ENCODE peak calls at places on chromosomes 2 and 18, in six cellular contexts. E, N, C, R, G and D are unnamed samples.

GRCh38 chr2:121561617-121562268 is 31.1 kb downstream of the RNU4ATAC start:
- DNase-seq in R (no peak), E (no peak), G (no peak), C (no peak), N (no peak), D (no peak)

GRCh38 chr2:233061007-233061590 is 957 bp downstream of the INPP5D start:
- DNase-seq in R (no peak), N (peak; percentile 41), G (no peak), E (no peak), C (peak; percentile 86), D (no peak)

GRCh38 chr18:50848038-50848437 is 28.2 kb upstream of the MRO start:
- DNase-seq in N (no peak), E (no peak), R (no peak), C (no peak), G (no peak), D (no peak)

GRCh38 chr2:74440005-74440377 is 1.7 kb downstream of the RTKN start:
- DNase-seq in N (no peak), R (peak; percentile 30), G (peak; percentile 85), C (no peak), E (peak; percentile 71), D (peak; percentile 99)

GRCh38 chr2:162382283-162382682 is 38.4 kb downstream of the GCA start:
- DNase-seq in R (no peak), G (no peak), E (no peak), C (no peak), N (no peak), D (no peak)

GRCh38 chr2:186855216-186855615 is 6.2 kb upstream of the ZSWIM2 start:
- DNase-seq in C (no peak), R (no peak), G (no peak), N (no peak), E (no peak), D (no peak)

GRCh38 chr2:6538607-6539006 is 327.1 kb downstream of the CMPK2 start:
- DNase-seq in N (no peak), G (no peak), R (no peak), C (no peak), E (no peak), D (peak; percentile 64)

GRCh38 chr18:50194623-50195532 is at the start of gene MYO5B:
- DNase-seq in E (peak; percentile 90), C (peak; percentile 10), G (peak; percentile 48), N (peak; percentile 70), R (peak; percentile 11), D (no peak)

GRCh38 chr2:65430515-65431416 is 1.6 kb downstream of the SPRED2 start:
- DNase-seq in R (peak; percentile 59), G (peak; percentile 75), C (peak; percentile 89), E (peak; percentile 81), N (peak; percentile 63), D (peak; percentile 86)

GRCh38 chr2:162613839-162614238 is 224.7 kb downstream of the KCNH7 start:
- DNase-seq in R (no peak), N (no peak), E (no peak), G (no peak), C (no peak), D (no peak)

GRCh38 chr18:70337139-70337972 is 48.5 kb downstream of the SOCS6 start:
- DNase-seq in C (no peak), R (peak; percentile 21), G (peak; percentile 51), E (no peak), N (no peak), D (peak; percentile 4)

GRCh38 chr2:42999856-43000241 is 207.5 kb upstream of the HAAO start:
- DNase-seq in R (no peak), N (no peak), E (peak; percentile 62), G (no peak), C (no peak), D (no peak)

GRCh38 chr2:233448220-233448559 is 93.9 kb downstream of the DGKD start:
- DNase-seq in E (no peak), R (no peak), G (no peak), C (peak; percentile 48), N (no peak), D (peak; percentile 18)

GRCh38 chr18:79917351-79918088 is 33.9 kb downstream of the SLC66A2 start:
- DNase-seq in C (no peak), R (no peak), G (peak; percentile 26), N (no peak), E (no peak), D (no peak)

GRCh38 chr2:69469784-69470183 is 32.5 kb upstream of the NFU1 start:
- DNase-seq in E (no peak), N (no peak), C (no peak), R (no peak), G (no peak), D (no peak)

GRCh38 chr2:52904511-52904910 is 863.1 kb upstream of the CHAC2 start:
- DNase-seq in G (no peak), R (no peak), E (no peak), N (no peak), C (no peak), D (peak; percentile 6)

GRCh38 chr18:47075098-47075883 is 39.9 kb upstream of the ELOA2 start:
- DNase-seq in C (no peak), E (no peak), G (no peak), R (no peak), N (no peak), D (peak; percentile 33)

GRCh38 chr2:34828481-34828880 is 1229.4 kb upstream of the FAM98A start:
- DNase-seq in R (no peak), C (no peak), G (no peak), N (no peak), E (no peak), D (no peak)

GRCh38 chr2:232419245-232420072 is 12.8 kb downstream of the ALPG start:
- DNase-seq in C (no peak), E (no peak), N (no peak), G (no peak), R (no peak), D (no peak)

GRCh38 chr2:233338969-233339368 is 15.3 kb upstream of the DGKD start:
- DNase-seq in N (no peak), R (no peak), G (no peak), E (no peak), C (no peak), D (no peak)

GRCh38 chr2:95215018-95215612 is 7.8 kb downstream of the ZNF892 start:
- DNase-seq in E (no peak), C (no peak), R (no peak), N (no peak), G (no peak), D (no peak)

GRCh38 chr2:95220449-95220848 is 13.1 kb downstream of the ZNF892 start:
- DNase-seq in N (no peak), R (no peak), G (no peak), C (no peak), E (no peak), D (no peak)
- H3K9me3 ChIP-seq in N (peaks cover 18% of the 10 kb centered on the region), R (no peaks in the 10 kb centered on the region), G (peaks cover 24% of the 10 kb centered on the region), C (peaks cover 31% of the 10 kb centered on the region), E (peaks cover 93% of the 10 kb centered on the region), D (peaks cover 39% of the 10 kb centered on the region)

GRCh38 chr2:125341353-125341752 is 1314.6 kb upstream of the GYPC start:
- DNase-seq in E (no peak), N (no peak), C (no peak), G (no peak), R (no peak), D (no peak)
- H3K9me3 ChIP-seq in E (no peaks in the 10 kb centered on the region), N (no peaks in the 10 kb centered on the region), C (no peaks in the 10 kb centered on the region), G (no peaks in the 10 kb centered on the region), R (no peaks in the 10 kb centered on the region), D (no peaks in the 10 kb centered on the region)

GRCh38 chr18:71939483-71939882 is 604.7 kb downstream of the CBLN2 start:
- DNase-seq in R (no peak), E (no peak), C (no peak), G (no peak), N (no peak), D (no peak)
- H3K9me3 ChIP-seq in R (no peaks in the 10 kb centered on the region), E (no peaks in the 10 kb centered on the region), C (no peaks in the 10 kb centered on the region), G (no peaks in the 10 kb centered on the region), N (no peaks in the 10 kb centered on the region), D (no peaks in the 10 kb centered on the region)

GRCh38 chr2:94960751-94961150 is 64.8 kb upstream of the MAL start:
- DNase-seq in G (no peak), C (no peak), E (no peak), R (no peak), N (no peak), D (no peak)
- H3K9me3 ChIP-seq in G (no peaks in the 10 kb centered on the region), C (no peaks in the 10 kb centered on the region), E (no peaks in the 10 kb centered on the region), R (no peaks in the 10 kb centered on the region), N (no peaks in the 10 kb centered on the region), D (no peaks in the 10 kb centered on the region)

GRCh38 chr2:83069724-83070123 is 1389.4 kb downstream of the SUCLG1 start:
- DNase-seq in C (no peak), E (no peak), R (no peak), G (no peak), N (no peak), D (peak; percentile 21)
- H3K9me3 ChIP-seq in C (no peaks in the 10 kb centered on the region), E (no peaks in the 10 kb centered on the region), R (no peaks in the 10 kb centered on the region), G (no peaks in the 10 kb centered on the region), N (no peaks in the 10 kb centered on the region), D (no peaks in the 10 kb centered on the region)

GRCh38 chr18:44410740-44411139 is 269.9 kb upstream of the SETBP1 start:
- DNase-seq in C (no peak), R (no peak), G (no peak), N (no peak), E (no peak), D (no peak)

GRCh38 chr18:44409524-44409923 is 271.2 kb upstream of the SETBP1 start:
- DNase-seq in N (no peak), E (no peak), C (no peak), R (no peak), G (no peak), D (no peak)

GRCh38 chr18:44409071-44409470 is 271.6 kb upstream of the SETBP1 start:
- DNase-seq in R (no peak), N (no peak), C (no peak), E (no peak), G (no peak), D (no peak)

GRCh38 chr18:44411277-44411900 is 269.3 kb upstream of the SETBP1 start:
- DNase-seq in C (no peak), G (no peak), N (no peak), R (no peak), E (no peak), D (no peak)

DNA sequence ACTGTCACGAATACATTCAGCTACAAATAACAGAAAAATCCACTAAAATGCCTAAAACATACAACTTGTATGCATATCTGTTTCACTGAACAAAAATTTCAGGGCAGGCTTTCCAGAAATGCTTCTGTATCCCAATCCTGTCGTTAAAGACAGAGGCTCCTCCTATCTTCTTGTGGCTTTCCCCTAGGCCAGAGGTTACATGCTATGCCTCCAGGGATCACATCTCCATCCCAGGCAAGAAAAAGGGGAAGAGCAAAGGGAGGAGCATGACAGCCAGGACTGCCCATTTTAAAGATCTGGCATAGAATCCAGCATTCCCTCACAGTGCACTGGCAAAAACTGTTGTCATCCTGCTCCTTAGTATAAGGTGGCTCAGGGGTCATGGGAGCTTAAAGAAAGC is 268.7 kb upstream of the SETBP1 start:
- DNase-seq in N (no peak), G (no peak), C (no peak), E (no peak), R (no peak), D (no peak)
- H3K9me3 ChIP-seq in N (no peaks in the 10 kb centered on the region), G (no peaks in the 10 kb centered on the region), C (no peaks in the 10 kb centered on the region), E (no peaks in the 10 kb centered on the region), R (no peaks in the 10 kb centered on the region), D (no peaks in the 10 kb centered on the region)

GRCh38 chr18:4063545-4063944 is 391.6 kb downstream of the DLGAP1 start:
- DNase-seq in C (no peak), G (no peak), E (no peak), N (no peak), R (no peak), D (no peak)
- H3K9me3 ChIP-seq in C (peaks cover 40% of the 10 kb centered on the region), G (no peaks in the 10 kb centered on the region), E (peaks cover 18% of the 10 kb centered on the region), N (no peaks in the 10 kb centered on the region), R (no peaks in the 10 kb centered on the region), D (peaks cover 4% of the 10 kb centered on the region)